ENCODE peak calls at places on chromosomes 3 and 15, in ten cellular contexts. K is activated CD4-positive, alpha-beta T cell treated with anti-CD3 and anti-CD28 coated beads for 36 hours; Y is HEK293T; F is HS-5; S is GM20000; U is IMR-90; C is effector memory CD8-positive, alpha-beta T cell; T is upper lobe of left lung; B is AG08395; Q is ELR. M is an unnamed sample.

GRCh38 chr3:128763967-128764366 is 38.0 kb downstream of the RAB7A start:
- DNase-seq in K (peak; percentile 69), Y (no peak), F (no peak), S (no peak), U (no peak), C (no peak), T (no peak), B (no peak), Q (no peak), M (no peak)

GRCh38 chr3:73709712-73710111 is 85.0 kb upstream of the PDZRN3 start:
- DNase-seq in K (no peak), Y (no peak), F (no peak), S (no peak), U (no peak), C (no peak), T (no peak), B (no peak), Q (no peak), M (no peak)

GRCh38 chr3:45659661-45660566 is 29.3 kb upstream of the SACM1L start:
- DNase-seq in K (peak; percentile 57), Y (peak; percentile 75), F (no peak), S (peak; percentile 23), U (peak; percentile 97), C (peak; percentile 41), T (peak; percentile 81), B (peak; percentile 73), Q (peak; percentile 85), M (peak; percentile 58)

GRCh38 chr3:196735751-196736150 is 3.9 kb upstream of the PAK2 start:
- DNase-seq in K (no peak), Y (no peak), F (no peak), S (no peak), U (peak; percentile 57), C (no peak), T (no peak), B (no peak), Q (peak; percentile 58), M (no peak)

GRCh38 chr15:72916939-72917338 is 133.4 kb upstream of the ADPGK start:
- DNase-seq in K (no peak), Y (no peak), F (no peak), S (no peak), U (no peak), C (no peak), T (no peak), B (no peak), Q (no peak), M (no peak)

GRCh38 chr3:123559040-123559861 is 25.6 kb downstream of the HACD2 start:
- DNase-seq in K (no peak), Y (peak; percentile 53), F (no peak), S (peak; percentile 55), U (peak; percentile 64), C (peak; percentile 29), T (no peak), B (peak; percentile 69), Q (peak; percentile 73), M (no peak)

GRCh38 chr3:51718547-51719412 is 11.9 kb downstream of the GRM2 start:
- DNase-seq in K (peak; percentile 87), Y (peak; percentile 78), F (peak; percentile 9), S (peak; percentile 85), U (peak; percentile 20), C (peak; percentile 16), T (peak; percentile 70), B (peak; percentile 45), Q (peak; percentile 71), M (peak; percentile 64)

GRCh38 chr3:17894434-17895060 is 152.1 kb upstream of the TBC1D5 start:
- DNase-seq in K (peak; percentile 71), Y (peak; percentile 18), F (no peak), S (peak; percentile 10), U (peak; percentile 45), C (no peak), T (peak; percentile 25), B (peak; percentile 10), Q (peak; percentile 59), M (peak; percentile 47)

GRCh38 chr3:125137432-125138033 is 75.0 kb downstream of the SLC12A8 start:
- DNase-seq in K (no peak), Y (no peak), F (no peak), S (no peak), U (peak; percentile 76), C (no peak), T (no peak), B (peak; percentile 75), Q (peak; percentile 91), M (no peak)

GRCh38 chr3:169327969-169328368 is 335.5 kb downstream of the MECOM start:
- DNase-seq in K (no peak), Y (no peak), F (no peak), S (no peak), U (no peak), C (no peak), T (no peak), B (no peak), Q (no peak), M (no peak)

GRCh38 chr3:81829946-81830345 is 68.5 kb upstream of the GBE1 start:
- DNase-seq in K (no peak), Y (no peak), F (peak; percentile 4), S (no peak), U (no peak), C (no peak), T (no peak), B (peak; percentile 2), Q (peak; percentile 7), M (no peak)

GRCh38 chr3:129603561-129603942 is 2.9 kb downstream of the PLXND1 start:
- DNase-seq in K (no peak), Y (no peak), F (no peak), S (no peak), U (no peak), C (no peak), T (peak; percentile 51), B (no peak), Q (no peak), M (no peak)

GRCh38 chr3:41075958-41076357 is 123.3 kb upstream of the CTNNB1 start:
- DNase-seq in K (no peak), Y (no peak), F (no peak), S (no peak), U (no peak), C (no peak), T (no peak), B (no peak), Q (no peak), M (no peak)

GRCh38 chr15:28979208-28979891 is 93.6 kb downstream of the APBA2 start:
- DNase-seq in K (no peak), Y (no peak), F (no peak), S (no peak), U (no peak), C (no peak), T (no peak), B (no peak), Q (no peak), M (no peak)

GRCh38 chr3:178131801-178132200 is 404.4 kb upstream of the KCNMB2 start:
- DNase-seq in K (no peak), Y (no peak), F (no peak), S (no peak), U (peak; percentile 52), C (no peak), T (no peak), B (peak; percentile 14), Q (peak; percentile 9), M (no peak)

GRCh38 chr15:70528270-70528706 is 235.1 kb downstream of the UACA start:
- DNase-seq in K (peak; percentile 80), Y (no peak), F (no peak), S (peak; percentile 79), U (peak; percentile 54), C (peak; percentile 54), T (peak; percentile 57), B (no peak), Q (peak; percentile 45), M (no peak)

GRCh38 chr3:12903881-12904280 is 62.5 kb upstream of the RPL32 start:
- DNase-seq in K (no peak), Y (no peak), F (no peak), S (no peak), U (no peak), C (no peak), T (no peak), B (no peak), Q (no peak), M (no peak)